ENCODE peak calls at places on chromosomes 16 and 17, in five cellular contexts. One of them, this sample, is unnamed.

GRCh38 chr16:23071202-23072083 is 77.8 kb downstream of the USP31 start:
- DNase-seq in neural crest cell: no peak
- DNase-seq in AG04450: no peak
- DNase-seq in heart right ventricle: no peak
- DNase-seq in GM12865: no peak
- DNase-seq in this sample: no peak

GRCh38 chr17:15999974-16000827 is 577 bp downstream of the TTC19 start:
- DNase-seq in neural crest cell: no peak
- DNase-seq in AG04450: no peak
- DNase-seq in heart right ventricle: peak
- DNase-seq in GM12865: peak
- DNase-seq in this sample: no peak

GRCh38 chr16:31460582-31461002 is 1.3 kb downstream of the ARMC5 start:
- DNase-seq in neural crest cell: no peak
- DNase-seq in AG04450: peak
- DNase-seq in heart right ventricle: no peak
- DNase-seq in GM12865: peak
- DNase-seq in this sample: no peak

GRCh38 chr17:72152392-72152727 is 31.5 kb downstream of the SOX9 start:
- DNase-seq in neural crest cell: no peak
- DNase-seq in AG04450: no peak
- DNase-seq in heart right ventricle: no peak
- DNase-seq in GM12865: no peak
- DNase-seq in this sample: no peak

GRCh38 chr16:89407282-89407924 is 83.0 kb downstream of the ANKRD11 start:
- DNase-seq in neural crest cell: no peak
- DNase-seq in AG04450: no peak
- DNase-seq in heart right ventricle: no peak
- DNase-seq in GM12865: no peak
- DNase-seq in this sample: no peak

GRCh38 chr16:29678691-29679267 is at the start of gene QPRT:
- DNase-seq in neural crest cell: peak
- DNase-seq in AG04450: no peak
- DNase-seq in heart right ventricle: peak
- DNase-seq in GM12865: peak
- DNase-seq in this sample: peak

GRCh38 chr16:12092347-12092882 is 115.9 kb downstream of the SNX29 start:
- DNase-seq in neural crest cell: no peak
- DNase-seq in AG04450: peak
- DNase-seq in heart right ventricle: no peak
- DNase-seq in GM12865: no peak
- DNase-seq in this sample: no peak

GRCh38 chr17:83191388-83192160 is 112.2 kb downstream of the METRNL start:
- DNase-seq in neural crest cell: no peak
- DNase-seq in AG04450: no peak
- DNase-seq in heart right ventricle: no peak
- DNase-seq in GM12865: no peak
- DNase-seq in this sample: no peak

GRCh38 chr16:68779891-68780290 is 42.8 kb downstream of the CDH1 start:
- DNase-seq in neural crest cell: no peak
- DNase-seq in AG04450: no peak
- DNase-seq in heart right ventricle: no peak
- DNase-seq in GM12865: no peak
- DNase-seq in this sample: no peak

GRCh38 chr16:20918486-20919239 is 18.1 kb downstream of the LYRM1 start:
- DNase-seq in neural crest cell: no peak
- DNase-seq in AG04450: no peak
- DNase-seq in heart right ventricle: peak
- DNase-seq in GM12865: no peak
- DNase-seq in this sample: no peak

GRCh38 chr16:12305847-12306246 is 329.3 kb downstream of the SNX29 start:
- DNase-seq in neural crest cell: no peak
- DNase-seq in AG04450: no peak
- DNase-seq in heart right ventricle: no peak
- DNase-seq in GM12865: no peak
- DNase-seq in this sample: no peak

GRCh38 chr16:65070831-65071230 is 51.0 kb downstream of the CDH11 start:
- DNase-seq in neural crest cell: peak
- DNase-seq in AG04450: peak
- DNase-seq in heart right ventricle: peak
- DNase-seq in GM12865: no peak
- DNase-seq in this sample: no peak

GRCh38 chr16:85838381-85838780 is 38.9 kb downstream of the COX4I1 start:
- DNase-seq in neural crest cell: no peak
- DNase-seq in AG04450: no peak
- DNase-seq in heart right ventricle: no peak
- DNase-seq in GM12865: no peak
- DNase-seq in this sample: no peak

GRCh38 chr17:80695979-80696378 is 151.3 kb downstream of the RPTOR start:
- DNase-seq in neural crest cell: no peak
- DNase-seq in AG04450: no peak
- DNase-seq in heart right ventricle: no peak
- DNase-seq in GM12865: no peak
- DNase-seq in this sample: no peak

GRCh38 chr16:84930298-84931106 is 80.8 kb downstream of the ZDHHC7 start:
- DNase-seq in neural crest cell: no peak
- DNase-seq in AG04450: no peak
- DNase-seq in heart right ventricle: no peak
- DNase-seq in GM12865: no peak
- DNase-seq in this sample: no peak

GRCh38 chr17:31099051-31099450 is 4.3 kb downstream of the NF1 start:
- DNase-seq in neural crest cell: no peak
- DNase-seq in AG04450: no peak
- DNase-seq in heart right ventricle: no peak
- DNase-seq in GM12865: no peak
- DNase-seq in this sample: no peak

DNA sequence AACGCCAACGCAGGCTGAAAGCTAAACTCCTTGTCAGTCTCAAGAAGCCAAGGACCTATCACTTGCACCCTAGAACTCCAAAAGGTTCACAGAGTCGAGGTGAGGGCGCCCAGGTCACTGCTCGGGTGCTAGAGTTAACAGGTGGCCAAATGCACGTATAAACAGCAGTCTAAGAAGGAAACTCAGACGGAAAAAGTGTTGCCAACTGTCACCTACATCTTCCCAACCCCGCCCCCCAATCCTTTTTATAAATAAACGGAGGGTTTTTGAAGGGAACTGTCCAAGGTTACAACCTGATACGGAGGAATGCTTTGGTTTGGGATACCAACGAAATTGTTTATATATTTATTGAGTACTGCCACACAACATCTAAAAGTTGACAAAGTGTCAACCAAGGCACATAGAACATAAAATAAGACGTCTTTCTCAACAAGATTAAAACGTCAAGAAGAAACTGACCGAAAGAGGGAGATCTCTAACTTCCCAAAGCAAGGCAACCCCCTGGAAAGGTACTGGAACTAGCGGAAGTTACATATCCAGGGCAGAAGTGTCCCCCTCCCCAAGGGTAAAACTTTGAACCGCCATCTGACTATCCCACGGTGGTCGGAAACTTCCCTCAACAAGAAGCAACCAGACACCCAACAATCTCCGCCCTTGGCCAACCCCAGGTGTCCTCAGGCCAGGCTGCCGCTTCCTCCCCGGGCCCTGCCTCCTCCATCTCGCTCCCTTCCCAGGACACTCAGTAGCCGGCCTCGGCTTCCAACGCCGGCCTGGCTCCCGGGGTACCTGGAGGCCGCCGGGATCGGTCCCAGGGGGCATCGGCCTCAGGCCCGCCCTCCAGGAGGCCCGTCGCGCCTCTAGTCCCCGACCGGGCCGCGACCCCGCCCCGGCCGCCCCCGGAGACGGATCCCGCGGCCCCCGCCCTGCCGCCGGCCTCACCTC is 982 bp downstream of the SPAG9 start:
- DNase-seq in neural crest cell: peak
- DNase-seq in AG04450: no peak
- DNase-seq in heart right ventricle: peak
- DNase-seq in GM12865: peak
- DNase-seq in this sample: peak
- TF ChIP-seq CTCF in neural crest cell: no peak
- TF ChIP-seq CTCF in AG04450: peak
- TF ChIP-seq CTCF in heart right ventricle: peak
- TF ChIP-seq CTCF in GM12865: no peak
- TF ChIP-seq CTCF in this sample: peak

DNA sequence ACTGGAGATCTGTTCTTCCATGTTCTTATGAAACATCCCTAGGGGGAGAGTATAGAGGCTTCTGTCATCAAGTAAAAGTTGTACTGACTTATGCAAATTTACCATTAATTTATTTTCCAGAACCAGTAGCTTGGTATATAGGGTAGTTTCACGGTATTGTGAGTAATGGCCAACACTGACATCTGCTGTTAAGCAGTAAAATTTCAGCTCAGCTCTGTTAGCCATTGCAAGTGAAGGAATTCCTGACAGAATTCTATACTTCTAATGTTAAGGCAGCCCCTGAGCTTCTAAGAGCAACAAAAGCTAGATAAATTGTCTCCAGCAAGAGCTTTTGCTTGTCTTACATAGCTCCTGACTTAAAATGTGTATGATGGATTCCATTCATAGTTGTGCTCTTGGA is 613.5 kb upstream of the C16orf82 start:
- DNase-seq in neural crest cell: no peak
- DNase-seq in AG04450: no peak
- DNase-seq in heart right ventricle: no peak
- DNase-seq in GM12865: peak
- DNase-seq in this sample: no peak
- TF ChIP-seq CTCF in neural crest cell: peak
- TF ChIP-seq CTCF in AG04450: no peak
- TF ChIP-seq CTCF in heart right ventricle: no peak
- TF ChIP-seq CTCF in GM12865: peak
- TF ChIP-seq CTCF in this sample: peak

GRCh38 chr17:47713980-47714689 is 18.9 kb upstream of the TBX21 start:
- DNase-seq in neural crest cell: no peak
- DNase-seq in AG04450: no peak
- DNase-seq in heart right ventricle: no peak
- DNase-seq in GM12865: peak
- DNase-seq in this sample: no peak
- TF ChIP-seq CTCF in neural crest cell: no peak
- TF ChIP-seq CTCF in AG04450: no peak
- TF ChIP-seq CTCF in heart right ventricle: no peak
- TF ChIP-seq CTCF in GM12865: no peak
- TF ChIP-seq CTCF in this sample: no peak

DNA sequence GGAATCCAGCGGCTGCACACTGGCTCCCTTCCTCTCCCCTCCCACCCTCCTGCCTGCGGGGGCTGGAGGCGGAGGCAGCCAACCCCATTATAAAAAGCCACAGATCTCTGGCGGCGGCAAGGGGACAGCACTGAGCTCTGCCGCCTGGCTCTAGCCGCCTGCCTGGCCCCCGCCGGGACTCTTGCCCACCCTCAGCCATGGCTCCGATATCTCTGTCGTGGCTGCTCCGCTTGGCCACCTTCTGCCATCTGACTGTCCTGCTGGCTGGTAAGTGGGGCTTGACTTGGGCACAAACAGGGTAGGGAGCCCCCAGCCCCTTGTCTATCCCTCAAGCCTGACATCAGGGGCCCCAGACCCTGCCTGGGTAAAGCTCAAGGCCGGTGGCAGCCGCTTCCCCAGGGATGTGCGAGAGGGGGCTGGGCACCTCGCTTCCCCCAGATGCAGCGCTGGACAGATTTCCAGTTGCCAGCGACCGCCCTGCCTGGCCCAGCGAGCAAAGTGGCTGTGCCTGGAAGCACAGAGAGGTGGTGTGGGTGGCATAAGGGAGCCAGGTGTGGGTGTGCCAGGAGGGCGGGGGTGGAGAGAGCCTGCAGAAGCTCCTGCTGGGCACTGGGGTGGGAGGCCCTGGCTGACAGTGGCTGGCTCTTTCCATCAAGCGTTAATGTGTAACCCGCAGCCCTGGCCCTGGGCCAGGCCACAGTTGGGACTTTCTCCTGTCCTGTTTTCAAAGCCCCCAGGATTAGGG is at the start of gene CX3CL1:
- DNase-seq in neural crest cell: peak
- DNase-seq in AG04450: no peak
- DNase-seq in heart right ventricle: peak
- DNase-seq in GM12865: no peak
- DNase-seq in this sample: peak
- TF ChIP-seq CTCF in neural crest cell: peak
- TF ChIP-seq CTCF in AG04450: peak
- TF ChIP-seq CTCF in heart right ventricle: peak
- TF ChIP-seq CTCF in GM12865: no peak
- TF ChIP-seq CTCF in this sample: peak

GRCh38 chr16:7440886-7441400 is 108.3 kb downstream of the RBFOX1 start:
- DNase-seq in neural crest cell: no peak
- DNase-seq in AG04450: no peak
- DNase-seq in heart right ventricle: no peak
- DNase-seq in GM12865: no peak
- DNase-seq in this sample: no peak

GRCh38 chr16:7443108-7443507 is 110.5 kb downstream of the RBFOX1 start:
- DNase-seq in neural crest cell: no peak
- DNase-seq in AG04450: no peak
- DNase-seq in heart right ventricle: no peak
- DNase-seq in GM12865: no peak
- DNase-seq in this sample: no peak

GRCh38 chr16:7436306-7436705 is 103.7 kb downstream of the RBFOX1 start:
- DNase-seq in neural crest cell: no peak
- DNase-seq in AG04450: no peak
- DNase-seq in heart right ventricle: no peak
- DNase-seq in GM12865: no peak
- DNase-seq in this sample: no peak

GRCh38 chr16:7437135-7437534 is 104.5 kb downstream of the RBFOX1 start:
- DNase-seq in neural crest cell: no peak
- DNase-seq in AG04450: no peak
- DNase-seq in heart right ventricle: no peak
- DNase-seq in GM12865: no peak
- DNase-seq in this sample: no peak

GRCh38 chr16:7437843-7438242 is 105.2 kb downstream of the RBFOX1 start:
- DNase-seq in neural crest cell: no peak
- DNase-seq in AG04450: no peak
- DNase-seq in heart right ventricle: no peak
- DNase-seq in GM12865: no peak
- DNase-seq in this sample: no peak
- TF ChIP-seq CTCF in neural crest cell: no peak
- TF ChIP-seq CTCF in AG04450: no peak
- TF ChIP-seq CTCF in heart right ventricle: no peak
- TF ChIP-seq CTCF in GM12865: no peak
- TF ChIP-seq CTCF in this sample: no peak

GRCh38 chr17:17804007-17804406 is 32.8 kb downstream of the SREBF1 start:
- DNase-seq in neural crest cell: no peak
- DNase-seq in AG04450: no peak
- DNase-seq in heart right ventricle: no peak
- DNase-seq in GM12865: no peak
- DNase-seq in this sample: no peak
- TF ChIP-seq CTCF in neural crest cell: no peak
- TF ChIP-seq CTCF in AG04450: no peak
- TF ChIP-seq CTCF in heart right ventricle: no peak
- TF ChIP-seq CTCF in GM12865: no peak
- TF ChIP-seq CTCF in this sample: no peak

GRCh38 chr17:44006581-44007345 is 2.3 kb downstream of the NAGS start:
- DNase-seq in neural crest cell: peak
- DNase-seq in AG04450: peak
- DNase-seq in heart right ventricle: peak
- DNase-seq in GM12865: peak
- DNase-seq in this sample: peak
- TF ChIP-seq CTCF in neural crest cell: peak
- TF ChIP-seq CTCF in AG04450: peak
- TF ChIP-seq CTCF in heart right ventricle: peak
- TF ChIP-seq CTCF in GM12865: peak
- TF ChIP-seq CTCF in this sample: peak

GRCh38 chr16:9225527-9226316 is 134.3 kb downstream of the HAPSTR1 start:
- DNase-seq in neural crest cell: no peak
- DNase-seq in AG04450: no peak
- DNase-seq in heart right ventricle: no peak
- DNase-seq in GM12865: peak
- DNase-seq in this sample: no peak
- TF ChIP-seq CTCF in neural crest cell: peak
- TF ChIP-seq CTCF in AG04450: peak
- TF ChIP-seq CTCF in heart right ventricle: no peak
- TF ChIP-seq CTCF in GM12865: peak
- TF ChIP-seq CTCF in this sample: peak

GRCh38 chr17:50908860-50909764 is 43.0 kb upstream of the TOB1 start:
- DNase-seq in neural crest cell: no peak
- DNase-seq in AG04450: no peak
- DNase-seq in heart right ventricle: peak
- DNase-seq in GM12865: no peak
- DNase-seq in this sample: no peak
- TF ChIP-seq CTCF in neural crest cell: peak
- TF ChIP-seq CTCF in AG04450: no peak
- TF ChIP-seq CTCF in heart right ventricle: no peak
- TF ChIP-seq CTCF in GM12865: no peak
- TF ChIP-seq CTCF in this sample: no peak

This sample was measured in type B pancreatic cell.